ENCODE peak calls at places on chromosomes 13 and 19, in nine cellular contexts. One of them, this sample, is unnamed.

GRCh38 chr19:6740589-6741348 is 1.3 kb downstream of the TRIP10 start:
- DNase-seq in upper lobe of left lung: peak; percentile 72
- DNase-seq in WERI-Rb-1: peak; percentile 88
- DNase-seq in pancreas: peak; percentile 78
- DNase-seq in uterus: peak; percentile 63
- DNase-seq in brain microvascular endothelial cell: no peak
- DNase-seq in Peyer's patch: peak; percentile 70
- DNase-seq in naive thymus-derived CD4-positive, alpha-beta T cell: no peak
- DNase-seq in tibial nerve: no peak
- DNase-seq in this sample: no peak

GRCh38 chr13:54980651-54981050 is 1952.0 kb downstream of the OLFM4 start:
- DNase-seq in upper lobe of left lung: no peak
- DNase-seq in WERI-Rb-1: no peak
- DNase-seq in pancreas: no peak
- DNase-seq in uterus: no peak
- DNase-seq in brain microvascular endothelial cell: no peak
- DNase-seq in Peyer's patch: no peak
- DNase-seq in naive thymus-derived CD4-positive, alpha-beta T cell: no peak
- DNase-seq in tibial nerve: no peak
- DNase-seq in this sample: no peak

GRCh38 chr13:113238542-113238941 is 29.1 kb downstream of the CUL4A start:
- DNase-seq in upper lobe of left lung: no peak
- DNase-seq in WERI-Rb-1: no peak
- DNase-seq in pancreas: no peak
- DNase-seq in uterus: no peak
- DNase-seq in brain microvascular endothelial cell: no peak
- DNase-seq in Peyer's patch: no peak
- DNase-seq in naive thymus-derived CD4-positive, alpha-beta T cell: no peak
- DNase-seq in tibial nerve: no peak
- DNase-seq in this sample: no peak

GRCh38 chr13:94154362-94154761 is 325.1 kb downstream of the DCT start:
- DNase-seq in upper lobe of left lung: peak; percentile 23
- DNase-seq in WERI-Rb-1: no peak
- DNase-seq in pancreas: no peak
- DNase-seq in uterus: no peak
- DNase-seq in brain microvascular endothelial cell: peak; percentile 32
- DNase-seq in Peyer's patch: no peak
- DNase-seq in naive thymus-derived CD4-positive, alpha-beta T cell: no peak
- DNase-seq in tibial nerve: peak; percentile 44
- DNase-seq in this sample: no peak

GRCh38 chr19:15534957-15535864 is 26.9 kb downstream of the CYP4F22 start:
- DNase-seq in upper lobe of left lung: no peak
- DNase-seq in WERI-Rb-1: no peak
- DNase-seq in pancreas: no peak
- DNase-seq in uterus: no peak
- DNase-seq in brain microvascular endothelial cell: no peak
- DNase-seq in Peyer's patch: no peak
- DNase-seq in naive thymus-derived CD4-positive, alpha-beta T cell: no peak
- DNase-seq in tibial nerve: no peak
- DNase-seq in this sample: no peak

GRCh38 chr19:33670398-33670797 is 48.6 kb downstream of the CHST8 start:
- DNase-seq in upper lobe of left lung: no peak
- DNase-seq in WERI-Rb-1: no peak
- DNase-seq in pancreas: no peak
- DNase-seq in uterus: no peak
- DNase-seq in brain microvascular endothelial cell: no peak
- DNase-seq in Peyer's patch: no peak
- DNase-seq in naive thymus-derived CD4-positive, alpha-beta T cell: no peak
- DNase-seq in tibial nerve: no peak
- DNase-seq in this sample: no peak

GRCh38 chr19:29273000-29273691 is 60.2 kb upstream of the UQCRFS1 start:
- DNase-seq in upper lobe of left lung: no peak
- DNase-seq in WERI-Rb-1: no peak
- DNase-seq in pancreas: no peak
- DNase-seq in uterus: no peak
- DNase-seq in brain microvascular endothelial cell: no peak
- DNase-seq in Peyer's patch: no peak
- DNase-seq in naive thymus-derived CD4-positive, alpha-beta T cell: no peak
- DNase-seq in tibial nerve: no peak
- DNase-seq in this sample: no peak

GRCh38 chr13:40796649-40797048 is 7.2 kb downstream of the SLC25A15 start:
- DNase-seq in upper lobe of left lung: no peak
- DNase-seq in WERI-Rb-1: no peak
- DNase-seq in pancreas: no peak
- DNase-seq in uterus: no peak
- DNase-seq in brain microvascular endothelial cell: no peak
- DNase-seq in Peyer's patch: no peak
- DNase-seq in naive thymus-derived CD4-positive, alpha-beta T cell: no peak
- DNase-seq in tibial nerve: no peak
- DNase-seq in this sample: no peak

GRCh38 chr19:3062165-3063105 is at the start of gene TLE5:
- DNase-seq in upper lobe of left lung: peak; percentile 63
- DNase-seq in WERI-Rb-1: peak; percentile 62
- DNase-seq in pancreas: peak; percentile 89
- DNase-seq in uterus: no peak
- DNase-seq in brain microvascular endothelial cell: no peak
- DNase-seq in Peyer's patch: peak; percentile 87
- DNase-seq in naive thymus-derived CD4-positive, alpha-beta T cell: peak; percentile 78
- DNase-seq in tibial nerve: no peak
- DNase-seq in this sample: peak; percentile 75

GRCh38 chr13:35858665-35859064 is 272.5 kb downstream of the DCLK1 start:
- DNase-seq in upper lobe of left lung: no peak
- DNase-seq in WERI-Rb-1: no peak
- DNase-seq in pancreas: no peak
- DNase-seq in uterus: peak; percentile 50
- DNase-seq in brain microvascular endothelial cell: no peak
- DNase-seq in Peyer's patch: no peak
- DNase-seq in naive thymus-derived CD4-positive, alpha-beta T cell: no peak
- DNase-seq in tibial nerve: no peak
- DNase-seq in this sample: no peak

GRCh38 chr19:401836-402535 is 7.0 kb downstream of the C2CD4C start:
- DNase-seq in upper lobe of left lung: peak; percentile 8
- DNase-seq in WERI-Rb-1: peak; percentile 48
- DNase-seq in pancreas: peak; percentile 55
- DNase-seq in uterus: peak; percentile 6
- DNase-seq in brain microvascular endothelial cell: no peak
- DNase-seq in Peyer's patch: peak; percentile 37
- DNase-seq in naive thymus-derived CD4-positive, alpha-beta T cell: no peak
- DNase-seq in tibial nerve: peak; percentile 5
- DNase-seq in this sample: peak; percentile 35

GRCh38 chr13:108574856-108575255 is 54.6 kb upstream of the MYO16 start:
- DNase-seq in upper lobe of left lung: no peak
- DNase-seq in WERI-Rb-1: no peak
- DNase-seq in pancreas: no peak
- DNase-seq in uterus: no peak
- DNase-seq in brain microvascular endothelial cell: no peak
- DNase-seq in Peyer's patch: no peak
- DNase-seq in naive thymus-derived CD4-positive, alpha-beta T cell: no peak
- DNase-seq in tibial nerve: no peak
- DNase-seq in this sample: no peak

GRCh38 chr13:98313938-98314292 is 136.8 kb upstream of the RNF113B start:
- DNase-seq in upper lobe of left lung: no peak
- DNase-seq in WERI-Rb-1: no peak
- DNase-seq in pancreas: peak; percentile 77
- DNase-seq in uterus: no peak
- DNase-seq in brain microvascular endothelial cell: no peak
- DNase-seq in Peyer's patch: no peak
- DNase-seq in naive thymus-derived CD4-positive, alpha-beta T cell: no peak
- DNase-seq in tibial nerve: no peak
- DNase-seq in this sample: no peak

GRCh38 chr19:18645035-18645511 is 8.2 kb downstream of the KLHL26 start:
- DNase-seq in upper lobe of left lung: no peak
- DNase-seq in WERI-Rb-1: no peak
- DNase-seq in pancreas: no peak
- DNase-seq in uterus: no peak
- DNase-seq in brain microvascular endothelial cell: no peak
- DNase-seq in Peyer's patch: no peak
- DNase-seq in naive thymus-derived CD4-positive, alpha-beta T cell: no peak
- DNase-seq in tibial nerve: no peak
- DNase-seq in this sample: peak; percentile 78

GRCh38 chr19:9793051-9793591 is 24.6 kb upstream of the ZNF846 start:
- DNase-seq in upper lobe of left lung: peak; percentile 49
- DNase-seq in WERI-Rb-1: peak; percentile 63
- DNase-seq in pancreas: peak; percentile 78
- DNase-seq in uterus: peak; percentile 65
- DNase-seq in brain microvascular endothelial cell: peak; percentile 45
- DNase-seq in Peyer's patch: no peak
- DNase-seq in naive thymus-derived CD4-positive, alpha-beta T cell: no peak
- DNase-seq in tibial nerve: peak; percentile 27
- DNase-seq in this sample: peak; percentile 48

GRCh38 chr19:46209051-46209450 is 20.5 kb upstream of the IGFL1 start:
- DNase-seq in upper lobe of left lung: no peak
- DNase-seq in WERI-Rb-1: no peak
- DNase-seq in pancreas: no peak
- DNase-seq in uterus: no peak
- DNase-seq in brain microvascular endothelial cell: no peak
- DNase-seq in Peyer's patch: no peak
- DNase-seq in naive thymus-derived CD4-positive, alpha-beta T cell: no peak
- DNase-seq in tibial nerve: no peak
- DNase-seq in this sample: no peak

GRCh38 chr13:36261011-36261410 is 36.6 kb downstream of the CCDC169 start:
- DNase-seq in upper lobe of left lung: no peak
- DNase-seq in WERI-Rb-1: no peak
- DNase-seq in pancreas: no peak
- DNase-seq in uterus: no peak
- DNase-seq in brain microvascular endothelial cell: no peak
- DNase-seq in Peyer's patch: no peak
- DNase-seq in naive thymus-derived CD4-positive, alpha-beta T cell: no peak
- DNase-seq in tibial nerve: no peak
- DNase-seq in this sample: no peak

GRCh38 chr13:84192125-84192524 is 309.9 kb upstream of the SLITRK1 start:
- DNase-seq in upper lobe of left lung: no peak
- DNase-seq in WERI-Rb-1: no peak
- DNase-seq in pancreas: no peak
- DNase-seq in uterus: no peak
- DNase-seq in brain microvascular endothelial cell: peak; percentile 79
- DNase-seq in Peyer's patch: no peak
- DNase-seq in naive thymus-derived CD4-positive, alpha-beta T cell: no peak
- DNase-seq in tibial nerve: no peak
- DNase-seq in this sample: no peak

GRCh38 chr13:39604736-39605135 is 1.7 kb upstream of the LHFPL6 start:
- DNase-seq in upper lobe of left lung: no peak
- DNase-seq in WERI-Rb-1: no peak
- DNase-seq in pancreas: no peak
- DNase-seq in uterus: no peak
- DNase-seq in brain microvascular endothelial cell: no peak
- DNase-seq in Peyer's patch: no peak
- DNase-seq in naive thymus-derived CD4-positive, alpha-beta T cell: no peak
- DNase-seq in tibial nerve: no peak
- DNase-seq in this sample: no peak

GRCh38 chr13:25874907-25875306 is 176.9 kb downstream of the SHISA2 start:
- DNase-seq in upper lobe of left lung: no peak
- DNase-seq in WERI-Rb-1: no peak
- DNase-seq in pancreas: no peak
- DNase-seq in uterus: no peak
- DNase-seq in brain microvascular endothelial cell: no peak
- DNase-seq in Peyer's patch: no peak
- DNase-seq in naive thymus-derived CD4-positive, alpha-beta T cell: peak; percentile 84
- DNase-seq in tibial nerve: no peak
- DNase-seq in this sample: no peak

GRCh38 chr19:14494910-14495677 is 833 bp downstream of the GIPC1 start:
- DNase-seq in upper lobe of left lung: peak; percentile 59
- DNase-seq in WERI-Rb-1: no peak
- DNase-seq in pancreas: no peak
- DNase-seq in uterus: no peak
- DNase-seq in brain microvascular endothelial cell: no peak
- DNase-seq in Peyer's patch: no peak
- DNase-seq in naive thymus-derived CD4-positive, alpha-beta T cell: no peak
- DNase-seq in tibial nerve: no peak
- DNase-seq in this sample: no peak
- H3K4me3 ChIP-seq in upper lobe of left lung: peak overlapping the region; percentile 96
- H3K4me3 ChIP-seq in WERI-Rb-1: peak overlapping the region; percentile 69
- H3K4me3 ChIP-seq in pancreas: peak overlapping the region; percentile 63
- H3K4me3 ChIP-seq in uterus: peak overlapping the region; percentile 99
- H3K4me3 ChIP-seq in brain microvascular endothelial cell: peak overlapping the region; percentile 74
- H3K4me3 ChIP-seq in Peyer's patch: peak overlapping the region; percentile 79
- H3K4me3 ChIP-seq in naive thymus-derived CD4-positive, alpha-beta T cell: peak overlapping the region; percentile 60
- H3K4me3 ChIP-seq in tibial nerve: peak overlapping the region; percentile 90
- H3K4me3 ChIP-seq in this sample: peak overlapping the region; percentile 85

GRCh38 chr19:20167020-20167644 is at the start of gene ZNF486:
- DNase-seq in upper lobe of left lung: peak; percentile 97
- DNase-seq in WERI-Rb-1: peak; percentile 95
- DNase-seq in pancreas: peak; percentile 95
- DNase-seq in uterus: peak; percentile 98
- DNase-seq in brain microvascular endothelial cell: peak; percentile 98
- DNase-seq in Peyer's patch: peak; percentile 82
- DNase-seq in naive thymus-derived CD4-positive, alpha-beta T cell: peak; percentile 90
- DNase-seq in tibial nerve: peak; percentile 98
- DNase-seq in this sample: peak; percentile 98
- H3K27ac ChIP-seq in upper lobe of left lung: peak within 1 kb of the TSS; percentile 88
- H3K27ac ChIP-seq in WERI-Rb-1: peak within 1 kb of the TSS; percentile 79
- H3K27ac ChIP-seq in pancreas: peak within 1 kb of the TSS; percentile 68
- H3K27ac ChIP-seq in uterus: peak within 1 kb of the TSS; percentile 65
- H3K27ac ChIP-seq in brain microvascular endothelial cell: peak within 1 kb of the TSS; percentile 69
- H3K27ac ChIP-seq in Peyer's patch: peak within 1 kb of the TSS; percentile 80
- H3K27ac ChIP-seq in naive thymus-derived CD4-positive, alpha-beta T cell: peak within 1 kb of the TSS; percentile 76
- H3K27ac ChIP-seq in tibial nerve: peak within 1 kb of the TSS; percentile 58
- H3K27ac ChIP-seq in this sample: no peak within 1 kb of the TSS

GRCh38 chr13:112071902-112072530 is 5.1 kb downstream of the SOX1 start:
- DNase-seq in upper lobe of left lung: no peak
- DNase-seq in WERI-Rb-1: no peak
- DNase-seq in pancreas: no peak
- DNase-seq in uterus: no peak
- DNase-seq in brain microvascular endothelial cell: no peak
- DNase-seq in Peyer's patch: no peak
- DNase-seq in naive thymus-derived CD4-positive, alpha-beta T cell: no peak
- DNase-seq in tibial nerve: no peak
- DNase-seq in this sample: no peak
- H3K27me3 ChIP-seq in upper lobe of left lung: no peaks in the 10 kb centered on the region
- H3K27me3 ChIP-seq in WERI-Rb-1: peaks cover 87% of the 10 kb centered on the region
- H3K27me3 ChIP-seq in pancreas: peaks cover 63% of the 10 kb centered on the region
- H3K27me3 ChIP-seq in uterus: peaks cover 74% of the 10 kb centered on the region
- H3K27me3 ChIP-seq in brain microvascular endothelial cell: peaks cover 55% of the 10 kb centered on the region
- H3K27me3 ChIP-seq in Peyer's patch: peaks cover 58% of the 10 kb centered on the region
- H3K27me3 ChIP-seq in naive thymus-derived CD4-positive, alpha-beta T cell: peaks cover 24% of the 10 kb centered on the region
- H3K27me3 ChIP-seq in tibial nerve: peaks cover 88% of the 10 kb centered on the region
- H3K27me3 ChIP-seq in this sample: peaks cover 26% of the 10 kb centered on the region

DNA sequence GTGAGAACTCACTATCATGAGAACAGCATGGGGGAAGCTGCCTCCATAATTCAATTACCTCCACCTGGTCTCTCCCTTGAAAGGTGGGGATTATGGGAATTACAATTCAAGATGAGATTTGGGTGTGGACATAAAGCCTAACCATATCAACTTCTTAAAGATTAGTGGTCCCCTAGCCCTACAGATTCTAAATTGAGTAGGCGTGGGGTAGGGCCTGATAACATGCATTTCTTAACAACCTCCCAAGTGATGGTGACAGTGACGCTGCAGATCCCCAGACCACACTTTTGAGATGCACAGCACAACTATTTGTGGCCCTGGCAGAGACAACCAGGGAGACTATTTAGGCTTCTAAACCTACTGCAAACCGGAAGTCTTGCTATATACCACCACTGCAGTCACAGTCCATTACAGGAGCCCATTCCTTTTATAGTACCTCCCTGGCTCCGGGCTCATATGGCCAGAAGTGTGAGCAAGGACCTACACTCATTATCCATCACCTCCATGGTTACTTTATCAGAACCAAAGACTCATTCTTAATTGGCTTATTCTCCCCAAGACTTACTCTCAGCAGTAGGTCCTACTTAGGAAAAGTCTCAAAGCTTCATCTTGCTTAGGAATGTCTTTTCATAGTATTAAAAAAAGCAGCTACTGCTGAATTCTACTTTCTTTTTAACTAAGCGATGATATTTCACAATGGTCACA is 2.1 kb upstream of the DPY19L3 start:
- DNase-seq in upper lobe of left lung: no peak
- DNase-seq in WERI-Rb-1: peak; percentile 12
- DNase-seq in pancreas: no peak
- DNase-seq in uterus: no peak
- DNase-seq in brain microvascular endothelial cell: no peak
- DNase-seq in Peyer's patch: no peak
- DNase-seq in naive thymus-derived CD4-positive, alpha-beta T cell: no peak
- DNase-seq in tibial nerve: no peak
- DNase-seq in this sample: no peak
- H3K4me3 ChIP-seq in upper lobe of left lung: no peak overlapping the region
- H3K4me3 ChIP-seq in WERI-Rb-1: no peak overlapping the region
- H3K4me3 ChIP-seq in pancreas: no peak overlapping the region
- H3K4me3 ChIP-seq in uterus: no peak overlapping the region
- H3K4me3 ChIP-seq in brain microvascular endothelial cell: no peak overlapping the region
- H3K4me3 ChIP-seq in Peyer's patch: no peak overlapping the region
- H3K4me3 ChIP-seq in naive thymus-derived CD4-positive, alpha-beta T cell: no peak overlapping the region
- H3K4me3 ChIP-seq in tibial nerve: no peak overlapping the region
- H3K4me3 ChIP-seq in this sample: no peak overlapping the region

This sample was measured in dorsolateral prefrontal cortex.